ENCODE peak calls at places on chromosomes 3 and 15, in four cellular contexts. Z, W, P and G are unnamed samples.

GRCh38 chr15:57031605-57032004 is 113.2 kb downstream of the TCF12 start:
- DNase-seq in W (no peak), Z (no peak), P (no peak), G (no peak)

GRCh38 chr15:45401665-45402161 is 23.4 kb upstream of the GATM start:
- DNase-seq in Z (no peak), W (no peak), P (no peak), G (no peak)

GRCh38 chr3:26106119-26106690 is 316.3 kb downstream of the OXSM start:
- DNase-seq in Z (no peak), W (no peak), P (no peak), G (no peak)

GRCh38 chr3:139897759-139898158 is 37.2 kb upstream of the CLSTN2 start:
- DNase-seq in Z (no peak), W (no peak), P (no peak), G (no peak)

GRCh38 chr15:78092111-78093041 is at the start of gene SH2D7:
- DNase-seq in Z (no peak), W (no peak), P (no peak), G (no peak)

GRCh38 chr3:130929827-130930226 is 35.9 kb downstream of the ATP2C1 start:
- DNase-seq in Z (no peak), P (no peak), W (no peak), G (no peak)

GRCh38 chr3:144324061-144324460 is 352.4 kb downstream of the DIPK2A start:
- DNase-seq in P (no peak), W (no peak), Z (no peak), G (no peak)

GRCh38 chr15:100730129-100730528 is 127.7 kb downstream of the ASB7 start:
- DNase-seq in Z (no peak), P (no peak), W (no peak), G (no peak)

GRCh38 chr15:84981711-84982300 is at the start of gene PDE8A:
- DNase-seq in P (peak; percentile 22), W (peak; percentile 42), Z (no peak), G (no peak)

GRCh38 chr3:127857270-127857801 is 35.0 kb upstream of the MGLL start:
- DNase-seq in Z (no peak), W (no peak), P (no peak), G (no peak)

GRCh38 chr3:183454064-183454463 is 25.6 kb upstream of the MCF2L2 start:
- DNase-seq in P (no peak), Z (no peak), W (no peak), G (no peak)

GRCh38 chr15:78618490-78618934 is 2.3 kb downstream of the CHRNA3 start:
- DNase-seq in Z (peak; percentile 94), P (peak; percentile 65), W (peak; percentile 44), G (no peak)

GRCh38 chr3:10950476-10951294 is 41.9 kb upstream of the SLC6A1 start:
- DNase-seq in W (no peak), Z (no peak), P (no peak), G (no peak)

GRCh38 chr3:101828289-101828688 is 21.0 kb upstream of the NFKBIZ start:
- DNase-seq in W (no peak), P (no peak), Z (no peak), G (no peak)

GRCh38 chr15:62472616-62473299 is 307.7 kb upstream of the C2CD4B start:
- DNase-seq in W (no peak), P (no peak), Z (no peak), G (no peak)

GRCh38 chr3:129985113-129985512 is 10.6 kb downstream of the TRH start:
- DNase-seq in P (no peak), W (no peak), Z (no peak), G (no peak)

GRCh38 chr3:55508335-55508734 is 21.2 kb upstream of the WNT5A start:
- DNase-seq in Z (no peak), W (no peak), P (no peak), G (no peak)

GRCh38 chr3:67415504-67415903 is 238.9 kb downstream of the SUCLG2 start:
- DNase-seq in P (no peak), Z (no peak), W (no peak), G (no peak)

GRCh38 chr3:192817506-192817905 is 90.2 kb upstream of the FGF12 start:
- DNase-seq in P (no peak), Z (no peak), W (no peak), G (no peak)

GRCh38 chr15:69143756-69144436 is 16.5 kb upstream of the GLCE start:
- DNase-seq in Z (no peak), P (no peak), W (no peak), G (no peak)

GRCh38 chr3:160753953-160754352 is 2.1 kb upstream of the PPM1L start:
- DNase-seq in P (no peak), W (no peak), Z (no peak), G (no peak)

GRCh38 chr15:77546050-77546501 is 86.6 kb downstream of the LINGO1 start:
- DNase-seq in P (no peak), W (no peak), Z (no peak), G (peak; percentile 7)

GRCh38 chr3:37054370-37054769 is 61.1 kb downstream of the MLH1 start:
- DNase-seq in Z (no peak), P (no peak), W (no peak), G (no peak)

GRCh38 chr15:31365032-31365654 is 38.5 kb downstream of the KLF13 start:
- DNase-seq in W (no peak), Z (no peak), P (no peak), G (no peak)

GRCh38 chr3:105747056-105747455 is 121.8 kb downstream of the CBLB start:
- DNase-seq in W (no peak), P (no peak), Z (no peak), G (peak; percentile 1)

GRCh38 chr3:64321747-64322146 is 96.5 kb upstream of the PRICKLE2 start:
- DNase-seq in P (no peak), Z (no peak), W (no peak), G (no peak)

GRCh38 chr15:68550498-68551295 is 28.1 kb upstream of the CORO2B start:
- DNase-seq in P (peak; percentile 66), Z (peak; percentile 81), W (peak; percentile 54), G (no peak)

GRCh38 chr15:62940755-62941361 is 101.7 kb upstream of the TPM1 start:
- DNase-seq in P (no peak), W (no peak), Z (peak; percentile 84), G (peak; percentile 72)

GRCh38 chr3:44993471-44994205 is 17.6 kb downstream of the EXOSC7 start:
- DNase-seq in Z (no peak), P (no peak), W (no peak), G (peak; percentile 79)

GRCh38 chr3:37183375-37183831 is 9.0 kb upstream of the LRRFIP2 start:
- DNase-seq in P (no peak), Z (peak; percentile 16), W (no peak), G (peak; percentile 78)